ENCODE peak calls at places on chromosomes 16 and 17, in eight cellular contexts. L, N, H, V, T, M, G and O are unnamed samples.

GRCh38 chr17:57517519-57518342 is 227.4 kb downstream of the CCDC182 start:
- DNase-seq in L (no peak), N (no peak), H (no peak), V (no peak), T (no peak), M (no peak), G (no peak), O (no peak)

GRCh38 chr16:49513040-49513439 is 139.4 kb downstream of the C16orf78 start:
- DNase-seq in L (no peak), N (no peak), H (no peak), V (no peak), T (no peak), M (no peak), G (peak), O (peak)

GRCh38 chr17:58679263-58680037 is 12.4 kb downstream of the TEX14 start:
- DNase-seq in L (no peak), N (no peak), H (peak), V (no peak), T (no peak), M (peak), G (no peak), O (peak)

GRCh38 chr17:19418312-19418992 is 7.4 kb downstream of the RNF112 start:
- DNase-seq in L (peak), N (no peak), H (peak), V (peak), T (no peak), M (peak), G (no peak), O (no peak)

GRCh38 chr17:57256708-57257112 is 387 bp downstream of the MSI2 start:
- DNase-seq in L (no peak), N (peak), H (no peak), V (no peak), T (no peak), M (peak), G (no peak), O (peak)

GRCh38 chr16:87495578-87495977 is 2.8 kb upstream of the ZCCHC14 start:
- DNase-seq in L (no peak), N (no peak), H (no peak), V (no peak), T (no peak), M (no peak), G (no peak), O (no peak)

GRCh38 chr16:56851671-56852400 is 13.2 kb upstream of the SLC12A3 start:
- DNase-seq in L (no peak), N (no peak), H (peak), V (no peak), T (no peak), M (no peak), G (no peak), O (no peak)

GRCh38 chr16:72932050-72932449 is 115.9 kb downstream of the ZFHX3 start:
- DNase-seq in L (no peak), N (no peak), H (no peak), V (no peak), T (no peak), M (no peak), G (peak), O (no peak)

GRCh38 chr16:57637020-57637419 is 8.6 kb downstream of the ADGRG1 start:
- DNase-seq in L (peak), N (no peak), H (no peak), V (no peak), T (no peak), M (no peak), G (no peak), O (no peak)

GRCh38 chr16:58256108-58256507 is 38.7 kb downstream of the PRSS54 start:
- DNase-seq in L (no peak), N (no peak), H (no peak), V (no peak), T (no peak), M (no peak), G (no peak), O (no peak)

GRCh38 chr17:77942111-77942988 is 16.2 kb upstream of the TNRC6C start:
- DNase-seq in L (peak), N (no peak), H (no peak), V (no peak), T (no peak), M (no peak), G (no peak), O (no peak)

GRCh38 chr16:78768723-78769122 is 669.3 kb downstream of the WWOX start:
- DNase-seq in L (no peak), N (peak), H (no peak), V (no peak), T (no peak), M (no peak), G (no peak), O (no peak)